ENCODE peak calls at places on chromosomes 16 and 17, in nine cellular contexts. O is brain microvascular endothelial cell, U is cardiac muscle cell, J is esophagus squamous epithelium, R is body of pancreas, C is cardiac fibroblast, P is bronchial epithelial cell, S is kidney, Q is psoas muscle. D is an unnamed sample.

GRCh38 chr17:64580384-64581307 is 73.9 kb downstream of the CEP95 start:
- DNase-seq in J (no peak), O (no peak), U (no peak), R (no peak), Q (no peak), S (no peak), P (no peak), C (no peak), D (no peak)

GRCh38 chr16:70681382-70682238 is 4.2 kb downstream of the MTSS2 start:
- DNase-seq in U (no peak), O (no peak), P (no peak), S (peak), C (no peak), J (no peak), Q (peak), R (no peak), D (no peak)

GRCh38 chr16:3578610-3579551 is 1.7 kb upstream of the NLRC3 start:
- DNase-seq in U (no peak), R (no peak), J (no peak), Q (no peak), P (no peak), C (no peak), O (no peak), S (peak), D (peak)

GRCh38 chr17:50087912-50088405 is 7.2 kb upstream of the PDK2 start:
- DNase-seq in Q (no peak), R (no peak), O (no peak), U (no peak), C (no peak), J (no peak), S (no peak), P (no peak), D (no peak)

GRCh38 chr16:88773812-88774291 is 11.2 kb downstream of the PIEZO1 start:
- DNase-seq in C (peak), P (peak), J (no peak), R (peak), O (peak), S (no peak), Q (peak), U (peak), D (no peak)

GRCh38 chr17:41976142-41976768 is 9.7 kb downstream of the CNP start:
- DNase-seq in R (no peak), U (no peak), J (no peak), P (no peak), S (peak), C (no peak), Q (no peak), O (no peak), D (no peak)

GRCh38 chr17:72656114-72656763 is 436.2 kb downstream of the SLC39A11 start:
- DNase-seq in R (no peak), P (no peak), J (no peak), C (no peak), O (no peak), U (no peak), Q (no peak), S (no peak), D (no peak)

GRCh38 chr17:69466905-69467630 is 52.6 kb downstream of the MAP2K6 start:
- DNase-seq in O (peak), P (peak), U (no peak), R (peak), J (no peak), C (peak), Q (no peak), S (no peak), D (no peak)

GRCh38 chr17:31654936-31655335 is 204.1 kb downstream of the COPRS start:
- DNase-seq in J (no peak), P (peak), C (no peak), Q (no peak), S (no peak), R (no peak), O (no peak), U (no peak), D (no peak)

GRCh38 chr16:86680661-86681439 is 102.5 kb downstream of the FOXL1 start:
- DNase-seq in J (no peak), S (no peak), Q (no peak), U (no peak), C (peak), P (no peak), O (peak), R (no peak), D (no peak)

GRCh38 chr17:79196913-79197312 is 122.3 kb downstream of the ENGASE start:
- DNase-seq in O (no peak), Q (no peak), P (no peak), R (no peak), C (no peak), J (no peak), S (no peak), U (no peak), D (no peak)

GRCh38 chr16:19604911-19605310 is 49.4 kb downstream of the VPS35L start:
- DNase-seq in C (no peak), J (no peak), U (no peak), O (no peak), Q (no peak), R (no peak), S (no peak), P (no peak), D (no peak)

GRCh38 chr16:49855280-49855821 is 561 bp downstream of the ZNF423 start:
- DNase-seq in Q (peak), U (peak), P (peak), S (peak), R (peak), O (peak), C (peak), J (no peak), D (no peak)

GRCh38 chr17:8048236-8048635 is 9.4 kb downstream of the ALOX15B start:
- DNase-seq in U (no peak), P (no peak), O (no peak), S (no peak), C (no peak), Q (no peak), R (no peak), J (no peak), D (no peak)

GRCh38 chr17:80122026-80122575 is 20.7 kb downstream of the GAA start:
- DNase-seq in Q (no peak), S (no peak), C (no peak), R (no peak), O (no peak), J (no peak), U (no peak), P (no peak), D (no peak)

GRCh38 chr16:2082171-2082982 is 34.6 kb downstream of the TSC2 start:
- DNase-seq in C (peak), R (peak), Q (no peak), S (no peak), P (peak), U (no peak), J (no peak), O (no peak), D (no peak)

GRCh38 chr16:4859900-4860255 is 12.6 kb downstream of the UBN1 start:
- DNase-seq in U (no peak), O (peak), S (peak), C (peak), R (no peak), Q (no peak), J (no peak), P (peak), D (no peak)

GRCh38 chr17:71438631-71439146 is 682.1 kb upstream of the SOX9 start:
- DNase-seq in Q (no peak), C (peak), O (peak), J (no peak), S (no peak), U (peak), R (peak), P (peak), D (no peak)

GRCh38 chr17:74549343-74549742 is 3.4 kb upstream of the CD300C start:
- DNase-seq in P (no peak), S (no peak), R (no peak), Q (no peak), J (no peak), U (no peak), O (no peak), C (no peak), D (no peak)

GRCh38 chr16:86458457-86458777 is 51.9 kb upstream of the FOXF1 start:
- DNase-seq in P (no peak), R (no peak), C (no peak), Q (no peak), S (no peak), O (no peak), U (no peak), J (no peak), D (no peak)

GRCh38 chr16:21001262-21001661 is 100.7 kb downstream of the LYRM1 start:
- DNase-seq in U (peak), R (peak), S (no peak), C (peak), J (no peak), O (peak), Q (no peak), P (peak), D (no peak)

GRCh38 chr17:32350662-32351418 is 883 bp downstream of the ZNF207 start:
- DNase-seq in U (peak), O (peak), C (peak), R (peak), P (peak), Q (no peak), S (no peak), J (no peak), D (no peak)

GRCh38 chr17:33494156-33494555 is 201.1 kb upstream of the ASIC2 start:
- DNase-seq in P (no peak), O (peak), R (no peak), U (no peak), C (peak), Q (no peak), J (no peak), S (no peak), D (no peak)

GRCh38 chr16:1550061-1550460 is 16.6 kb downstream of the TMEM204 start:
- DNase-seq in J (no peak), C (no peak), S (no peak), U (peak), R (no peak), O (no peak), P (no peak), Q (no peak), D (no peak)

GRCh38 chr17:42989146-42989545 is 8.8 kb downstream of the RUNDC1 start:
- DNase-seq in S (no peak), R (no peak), Q (no peak), O (no peak), C (peak), U (no peak), P (peak), J (no peak), D (no peak)

GRCh38 chr16:66881014-66881417 is 701 bp downstream of the PDP2 start:
- DNase-seq in R (no peak), S (no peak), U (no peak), C (no peak), Q (no peak), J (no peak), O (no peak), P (no peak), D (no peak)

GRCh38 chr17:79883202-79883601 is 44.0 kb upstream of the CBX4 start:
- DNase-seq in Q (no peak), S (no peak), R (no peak), P (no peak), U (no peak), C (no peak), J (no peak), O (no peak), D (no peak)

GRCh38 chr17:34823023-34823422 is 138.2 kb downstream of the CCT6B start:
- DNase-seq in R (no peak), Q (no peak), O (no peak), U (no peak), J (no peak), P (no peak), S (no peak), C (no peak), D (no peak)

GRCh38 chr16:64626771-64627170 is 495.1 kb downstream of the CDH11 start:
- DNase-seq in J (no peak), C (peak), S (no peak), U (no peak), P (peak), R (no peak), O (no peak), Q (no peak), D (no peak)

GRCh38 chr17:67488161-67488560 is 111.1 kb downstream of the PITPNC1 start:
- DNase-seq in O (no peak), U (no peak), C (peak), J (no peak), P (no peak), R (peak), S (no peak), Q (peak), D (no peak)

GRCh38 chr16:79381552-79382042 is 218.9 kb downstream of the MAF start:
- DNase-seq in P (no peak), S (no peak), U (no peak), J (no peak), C (no peak), O (no peak), R (no peak), Q (no peak), D (no peak)

GRCh38 chr17:67440311-67441051 is 63.4 kb downstream of the PITPNC1 start:
- DNase-seq in U (no peak), C (peak), Q (no peak), J (no peak), P (no peak), S (no peak), O (no peak), R (no peak), D (no peak)

GRCh38 chr16:17424771-17425170 is 46.0 kb downstream of the XYLT1 start:
- DNase-seq in U (no peak), Q (no peak), J (no peak), P (no peak), S (no peak), R (no peak), C (no peak), O (no peak), D (no peak)

GRCh38 chr16:53732296-53732929 is 28.5 kb downstream of the FTO start:
- DNase-seq in J (no peak), U (peak), P (peak), C (no peak), S (no peak), Q (no peak), R (no peak), O (no peak), D (no peak)

GRCh38 chr17:16281351-16281750 is 64.3 kb downstream of the PIGL start:
- DNase-seq in O (peak), S (no peak), P (no peak), U (no peak), Q (no peak), J (no peak), C (peak), R (no peak), D (no peak)

GRCh38 chr17:17177186-17177585 is 28.9 kb downstream of the PLD6 start:
- DNase-seq in C (no peak), Q (no peak), U (no peak), J (no peak), S (no peak), O (no peak), P (no peak), R (no peak), D (no peak)

GRCh38 chr16:10878644-10879498 is 1.9 kb downstream of the CIITA start:
- DNase-seq in O (peak), J (no peak), U (no peak), C (peak), Q (peak), R (peak), P (peak), S (peak), D (no peak)

GRCh38 chr16:10879681-10880589 is 2.9 kb downstream of the CIITA start:
- DNase-seq in Q (no peak), C (no peak), J (no peak), R (no peak), P (no peak), S (no peak), U (no peak), O (no peak), D (no peak)

GRCh38 chr16:10883004-10883403 is 6.0 kb downstream of the CIITA start:
- DNase-seq in P (no peak), Q (no peak), C (no peak), U (no peak), J (no peak), R (no peak), S (peak), O (no peak), D (no peak)

GRCh38 chr16:10881479-10882030 is 4.6 kb downstream of the CIITA start:
- DNase-seq in J (no peak), R (no peak), O (no peak), S (no peak), Q (no peak), C (no peak), P (no peak), U (no peak), D (no peak)

DNA sequence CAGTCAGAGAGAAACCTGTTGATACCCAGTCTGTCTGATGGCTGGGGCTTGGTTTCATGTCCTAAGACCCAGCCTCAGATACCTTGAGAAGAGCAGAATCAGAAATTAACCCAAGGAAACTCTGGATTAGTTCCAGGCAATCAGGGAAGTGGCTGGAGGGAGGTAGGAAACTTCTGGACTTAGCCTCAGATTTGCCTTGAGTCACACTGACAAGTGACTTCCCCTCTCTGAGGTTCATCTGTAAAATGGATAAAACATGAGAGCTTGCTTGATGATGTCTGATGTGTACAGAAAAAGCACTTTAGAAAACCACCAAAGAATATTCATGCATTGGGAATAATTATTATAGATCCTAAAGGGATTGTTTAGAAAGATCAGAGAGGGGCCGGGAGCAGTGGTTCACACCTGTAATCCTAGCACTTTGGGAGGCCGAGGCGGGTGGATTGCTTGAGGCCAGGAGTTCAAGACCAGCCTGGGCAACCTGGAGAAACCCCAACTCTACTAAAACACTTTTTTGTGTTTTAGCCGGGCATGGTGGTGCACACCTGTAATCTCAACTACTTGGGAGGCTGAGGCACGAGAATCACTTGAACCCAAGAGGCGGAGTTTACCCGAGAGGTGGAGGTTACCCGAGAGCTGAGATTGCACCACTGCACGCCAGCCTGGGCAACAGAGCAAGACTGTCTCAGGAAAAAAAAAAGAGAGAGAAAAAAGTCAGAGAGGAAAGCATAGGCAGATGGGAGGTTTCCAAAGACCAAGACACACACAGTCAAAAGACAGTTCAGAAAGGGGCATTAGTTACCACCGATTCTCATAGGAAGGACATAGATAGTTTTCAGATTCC is 3.8 kb downstream of the CIITA start:
- DNase-seq in C (no peak), U (no peak), Q (no peak), O (no peak), R (no peak), P (no peak), S (no peak), J (no peak), D (no peak)
- H3K4me3 ChIP-seq in C (no peak), U (no peak), Q (peak), O (no peak), R (no peak), P (no peak), S (peak), J (no peak), D (peak)

GRCh38 chr16:29775742-29776408 is 2.2 kb upstream of the ZG16 start:
- DNase-seq in J (no peak), R (no peak), O (peak), P (peak), S (no peak), C (peak), U (no peak), Q (no peak), D (no peak)

GRCh38 chr16:29774730-29775129 is 3.3 kb upstream of the ZG16 start:
- DNase-seq in C (no peak), Q (no peak), O (no peak), P (no peak), U (no peak), S (no peak), J (no peak), R (no peak), D (no peak)

GRCh38 chr16:29784157-29784556 is 6.1 kb downstream of the ZG16 start:
- DNase-seq in Q (no peak), S (no peak), R (no peak), P (peak), U (no peak), C (no peak), O (no peak), J (no peak), D (no peak)

GRCh38 chr16:29777576-29778360 is at the start of gene ZG16:
- DNase-seq in S (no peak), C (no peak), R (peak), Q (no peak), J (no peak), P (no peak), U (no peak), O (no peak), D (no peak)

DNA sequence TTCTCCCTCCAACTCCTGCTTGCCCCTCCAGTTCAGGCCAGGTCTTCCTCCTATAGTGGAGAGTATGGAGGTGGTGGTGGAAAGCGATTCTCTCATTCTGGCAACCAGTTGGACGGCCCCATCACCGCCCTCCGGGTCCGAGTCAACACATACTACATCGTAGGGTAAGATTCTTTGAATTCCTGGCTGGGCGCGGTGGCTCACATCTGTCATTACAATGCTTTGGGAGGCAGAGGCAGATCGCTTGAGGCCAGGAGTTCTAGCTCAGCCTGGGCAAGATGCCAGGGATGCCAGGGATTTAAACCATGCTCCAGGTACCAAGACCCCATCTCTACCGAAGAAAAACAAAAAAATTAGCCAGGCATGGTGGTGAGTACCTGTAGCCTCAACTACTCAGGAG is 1.4 kb downstream of the ZG16 start:
- DNase-seq in P (peak), O (no peak), J (no peak), S (no peak), Q (no peak), R (peak), U (no peak), C (no peak), D (no peak)
- TF ChIP-seq CTCF in P (no peak), O (no peak), J (no peak), S (no peak), Q (no peak), R (no peak), U (no peak), C (no peak), D (no peak)

GRCh38 chr17:82054351-82055022 is 2.8 kb downstream of the GPS1 start:
- DNase-seq in U (no peak), Q (peak), P (no peak), R (peak), J (no peak), C (no peak), O (no peak), S (peak), D (no peak)

GRCh38 chr17:82052638-82053059 is 951 bp downstream of the GPS1 start:
- DNase-seq in S (peak), U (no peak), R (no peak), P (no peak), J (no peak), C (no peak), Q (peak), O (no peak), D (no peak)

GRCh38 chr17:82053130-82053529 is 1.4 kb downstream of the GPS1 start:
- DNase-seq in U (no peak), S (peak), Q (no peak), O (no peak), J (no peak), R (no peak), P (no peak), C (no peak), D (no peak)

GRCh38 chr17:82055023-82055964 is 3.6 kb downstream of the GPS1 start:
- DNase-seq in Q (no peak), U (no peak), C (no peak), J (no peak), P (no peak), S (peak), R (no peak), O (no peak), D (no peak)

GRCh38 chr17:82053556-82054263 is 2.0 kb downstream of the GPS1 start:
- DNase-seq in R (peak), P (no peak), S (peak), J (no peak), C (no peak), O (no peak), Q (peak), U (no peak), D (no peak)
- H3K4me3 ChIP-seq in R (no peak), P (no peak), S (no peak), J (no peak), C (no peak), O (no peak), Q (no peak), U (no peak), D (no peak)

GRCh38 chr16:51374346-51374745 is 223.3 kb upstream of the SALL1 start:
- DNase-seq in O (peak), C (peak), P (peak), U (no peak), Q (no peak), S (no peak), R (no peak), J (no peak), D (no peak)

GRCh38 chr16:51374790-51375189 is 223.7 kb upstream of the SALL1 start:
- DNase-seq in U (no peak), P (no peak), O (no peak), S (no peak), C (no peak), Q (no peak), R (no peak), J (no peak), D (no peak)

GRCh38 chr16:51376080-51376479 is 225.0 kb upstream of the SALL1 start:
- DNase-seq in Q (no peak), R (no peak), O (no peak), J (no peak), C (no peak), P (no peak), U (no peak), S (no peak), D (no peak)
- TF ChIP-seq CTCF in Q (no peak), R (no peak), O (peak), J (no peak), C (peak), P (no peak), U (no peak), S (no peak), D (no peak)

D was measured in GM12864.